ENCODE peak calls at places on chromosomes 13 and 19, in four cellular contexts. U, B, E and V are unnamed samples.

GRCh38 chr19:1884291-1884718 is 991 bp downstream of the ABHD17A start:
- DNase-seq in U (peak), B (no peak), E (peak), V (no peak)

GRCh38 chr13:62085337-62085736 is 669.7 kb upstream of the PCDH20 start:
- DNase-seq in U (no peak), B (no peak), E (no peak), V (no peak)

GRCh38 chr13:113656831-113657671 is 947 bp downstream of the ATP4B start:
- DNase-seq in U (no peak), B (no peak), E (peak), V (no peak)

GRCh38 chr19:17340302-17340870 is 3.0 kb downstream of the GTPBP3 start:
- DNase-seq in U (no peak), B (no peak), E (no peak), V (no peak)

GRCh38 chr13:77022341-77022740 is 4.6 kb downstream of the FBXL3 start:
- DNase-seq in U (no peak), B (no peak), E (no peak), V (no peak)

GRCh38 chr13:30346789-30347167 is 39.4 kb upstream of the KATNAL1 start:
- DNase-seq in U (no peak), B (no peak), E (no peak), V (no peak)

GRCh38 chr13:106492576-106493323 is 42.7 kb downstream of the EFNB2 start:
- DNase-seq in U (no peak), B (no peak), E (no peak), V (no peak)

GRCh38 chr19:31347828-31348314 is 1.4 kb downstream of the TSHZ3 start:
- DNase-seq in U (no peak), B (no peak), E (no peak), V (no peak)

GRCh38 chr19:41186971-41187883 is 5.8 kb upstream of the CYP2S1 start:
- DNase-seq in U (no peak), B (no peak), E (no peak), V (no peak)

GRCh38 chr19:48390188-48391099 is 907 bp downstream of the KDELR1 start:
- DNase-seq in U (peak), B (no peak), E (peak), V (peak)

GRCh38 chr13:51780099-51780498 is 23.9 kb downstream of the DHRS12 start:
- DNase-seq in U (no peak), B (no peak), E (no peak), V (no peak)

GRCh38 chr13:92821324-92821723 is 405.3 kb upstream of the GPC6 start:
- DNase-seq in U (no peak), B (no peak), E (no peak), V (no peak)

GRCh38 chr13:57874530-57874929 is 243.0 kb downstream of the PCDH17 start:
- DNase-seq in U (no peak), B (no peak), E (no peak), V (no peak)

GRCh38 chr19:43776285-43776684 is 4.5 kb downstream of the KCNN4 start:
- DNase-seq in U (peak), B (no peak), E (peak), V (no peak)